ENCODE peak calls at places on chromosomes 12 and 14, in nine cellular contexts. G is HFFc6, A is GM13977, O is progenitor cell of endocrine pancreas, F is IMR-90, L is kidney epithelial cell, E is testis, W is left ventricle myocardium inferior, Y is heart left ventricle. Z is an unnamed sample.

GRCh38 chr12:53601296-53601847 is 24.8 kb downstream of the ATF7 start:
- DNase-seq in G (no peak), A (no peak), O (no peak), F (no peak), L (no peak), E (no peak), W (no peak), Y (no peak), Z (no peak)

GRCh38 chr12:47189753-47190152 is 110.0 kb upstream of the AMIGO2 start:
- DNase-seq in G (no peak), A (no peak), O (no peak), F (no peak), L (no peak), E (no peak), W (no peak), Y (no peak), Z (no peak)

GRCh38 chr12:53096089-53096741 is 1.3 kb upstream of the IGFBP6 start:
- DNase-seq in G (peak; percentile 59), A (no peak), O (no peak), F (peak; percentile 65), L (no peak), E (peak; percentile 78), W (peak; percentile 82), Y (peak; percentile 85), Z (peak; percentile 48)

GRCh38 chr12:122963928-122964240 is 2.4 kb downstream of the ABCB9 start:
- DNase-seq in G (no peak), A (no peak), O (no peak), F (peak; percentile 59), L (no peak), E (peak; percentile 84), W (peak; percentile 53), Y (peak; percentile 72), Z (no peak)

GRCh38 chr14:97180304-97181200 is 383.4 kb downstream of the VRK1 start:
- DNase-seq in G (peak; percentile 65), A (no peak), O (no peak), F (no peak), L (peak; percentile 48), E (no peak), W (no peak), Y (no peak), Z (no peak)

GRCh38 chr12:39230086-39230485 is 212.8 kb downstream of the KIF21A start:
- DNase-seq in G (no peak), A (no peak), O (no peak), F (no peak), L (no peak), E (no peak), W (no peak), Y (no peak), Z (peak; percentile 44)

GRCh38 chr14:105600939-105601359 is 74.6 kb downstream of the TMEM121 start:
- DNase-seq in G (no peak), A (no peak), O (no peak), F (no peak), L (no peak), E (no peak), W (no peak), Y (no peak), Z (no peak)

GRCh38 chr12:2893007-2893406 is 2.3 kb downstream of the TULP3 start:
- DNase-seq in G (peak; percentile 87), A (no peak), O (no peak), F (peak; percentile 92), L (peak; percentile 56), E (no peak), W (no peak), Y (no peak), Z (peak; percentile 56)

GRCh38 chr12:117674313-117674712 is 294.5 kb downstream of the KSR2 start:
- DNase-seq in G (no peak), A (no peak), O (no peak), F (no peak), L (no peak), E (no peak), W (no peak), Y (no peak), Z (no peak)

GRCh38 chr12:5232826-5233500 is 189.3 kb downstream of the KCNA5 start:
- DNase-seq in G (no peak), A (no peak), O (no peak), F (no peak), L (no peak), E (no peak), W (no peak), Y (no peak), Z (no peak)

DNA sequence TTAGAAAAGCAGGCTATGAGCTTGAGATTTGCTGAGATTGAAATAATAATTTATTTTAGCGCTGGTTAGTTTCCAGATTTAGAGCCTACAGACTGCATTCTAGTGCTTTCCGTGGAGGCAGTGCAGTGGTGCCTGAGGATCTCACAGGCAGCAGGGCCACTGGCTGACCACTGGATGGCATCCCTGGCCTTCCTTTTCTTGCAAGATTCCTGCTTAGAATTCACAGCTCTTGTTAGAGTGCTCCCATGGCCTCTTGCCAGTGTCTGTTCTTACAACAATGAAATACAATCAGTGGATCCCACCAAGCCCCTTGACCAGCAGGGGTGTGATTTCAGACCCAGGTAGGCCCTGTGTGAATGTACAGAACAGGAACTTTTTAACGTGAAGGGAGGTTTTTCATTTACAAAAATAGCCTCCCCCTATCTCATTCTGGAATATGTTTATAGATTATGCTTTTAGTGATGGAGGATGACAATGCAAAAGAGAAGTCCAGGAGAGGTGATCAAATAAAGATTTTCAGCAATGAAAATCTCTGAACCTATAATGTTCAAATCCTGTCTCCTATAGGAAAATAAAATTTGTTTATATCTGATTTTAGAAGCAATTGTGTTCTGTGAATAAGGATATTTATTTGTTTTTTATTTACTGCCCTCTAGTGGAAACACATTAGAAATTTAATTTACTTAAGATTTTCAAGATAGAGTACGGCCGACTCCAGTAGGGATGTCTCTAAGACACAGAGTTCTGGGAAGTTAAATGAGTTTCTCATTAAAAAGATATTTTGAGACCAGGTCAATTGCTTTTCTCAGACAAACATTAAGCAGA is 362.2 kb upstream of the STXBP6 start:
- DNase-seq in G (no peak), A (no peak), O (no peak), F (no peak), L (no peak), E (peak; percentile 59), W (no peak), Y (no peak), Z (no peak)
- TF ChIP-seq CTCF in G (peak; percentile 69), A (peak; percentile 23), O (peak; percentile 38), F (peak; percentile 18), L (no peak), E (no peak), W (peak; percentile 29), Y (peak; percentile 33), Z (no peak)

GRCh38 chr14:56386024-56386423 is 193.6 kb upstream of the TMEM260 start:
- DNase-seq in G (no peak), A (no peak), O (no peak), F (no peak), L (no peak), E (no peak), W (no peak), Y (no peak), Z (no peak)

GRCh38 chr14:56394826-56395543 is 184.6 kb upstream of the TMEM260 start:
- DNase-seq in G (no peak), A (no peak), O (no peak), F (no peak), L (no peak), E (no peak), W (no peak), Y (no peak), Z (no peak)

DNA sequence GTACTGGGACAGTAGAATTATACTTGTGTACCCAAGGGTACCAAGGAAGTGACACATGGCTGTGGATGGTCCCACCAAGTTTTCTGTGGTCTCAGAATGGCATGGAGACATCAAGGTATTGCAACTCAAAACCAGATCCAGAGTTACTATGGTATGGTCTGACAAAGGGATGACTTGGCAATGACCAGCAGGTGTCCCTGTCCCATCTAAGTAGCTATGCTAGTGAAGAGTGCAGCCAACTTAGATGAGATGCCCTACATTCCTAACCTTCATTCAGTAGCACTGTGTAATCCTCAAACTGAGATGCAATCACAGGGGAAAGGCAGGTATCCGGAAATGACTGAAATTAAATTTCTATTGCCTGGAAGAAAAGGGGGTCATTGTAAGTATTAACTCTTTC is 188.7 kb upstream of the TMEM260 start:
- DNase-seq in G (no peak), A (no peak), O (no peak), F (no peak), L (no peak), E (no peak), W (no peak), Y (no peak), Z (no peak)
- TF ChIP-seq CTCF in G (no peak), A (no peak), O (no peak), F (no peak), L (no peak), E (no peak), W (no peak), Y (no peak), Z (no peak)

DNA sequence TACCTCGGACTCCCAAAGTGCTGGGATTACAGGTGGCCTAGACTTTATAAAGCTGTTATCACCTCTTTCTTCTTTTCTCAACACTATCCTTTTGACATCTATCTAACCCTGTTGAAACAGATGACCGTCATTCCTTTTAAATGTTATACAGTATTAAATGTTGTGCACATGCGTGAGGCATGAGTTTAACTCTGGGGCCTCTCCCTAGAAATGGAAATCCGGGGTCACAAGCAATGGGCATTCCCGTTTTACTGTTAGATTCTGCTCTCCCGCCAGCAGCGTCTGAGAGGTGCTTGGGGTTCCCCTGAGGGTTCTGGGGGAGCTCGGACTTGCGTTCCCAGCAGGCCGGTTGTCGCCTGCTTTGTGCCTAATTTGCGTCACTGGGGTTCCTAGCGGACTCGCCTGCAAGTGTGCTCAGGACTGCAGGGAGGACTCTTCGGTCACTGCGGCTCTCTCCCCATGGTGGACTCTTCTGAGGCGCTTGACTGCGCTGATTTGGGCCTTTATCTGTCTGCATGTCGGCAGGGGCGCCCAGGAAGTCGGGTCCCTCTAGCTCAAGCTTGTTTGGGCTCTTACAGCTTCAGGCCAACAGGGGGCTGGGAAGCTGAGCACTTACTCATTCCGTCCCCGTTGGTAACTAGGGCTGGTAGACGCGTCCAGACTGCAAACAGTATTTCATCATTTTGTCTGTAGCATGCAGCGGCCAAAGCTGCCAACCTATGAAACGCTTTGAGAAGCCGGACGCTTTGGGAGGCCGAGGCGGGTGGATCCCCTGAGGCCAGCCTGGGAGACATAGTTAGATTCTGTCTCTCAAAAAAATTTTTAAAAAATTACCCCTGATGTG is 1.2 kb upstream of the RAN start:
- DNase-seq in G (peak; percentile 75), A (peak; percentile 83), O (peak; percentile 44), F (peak; percentile 83), L (peak; percentile 50), E (peak; percentile 51), W (peak; percentile 53), Y (peak; percentile 71), Z (peak; percentile 80)
- TF ChIP-seq CTCF in G (peak; percentile 70), A (peak; percentile 61), O (peak; percentile 65), F (peak; percentile 54), L (peak; percentile 44), E (no peak), W (peak; percentile 54), Y (peak; percentile 36), Z (peak; percentile 46)

DNA sequence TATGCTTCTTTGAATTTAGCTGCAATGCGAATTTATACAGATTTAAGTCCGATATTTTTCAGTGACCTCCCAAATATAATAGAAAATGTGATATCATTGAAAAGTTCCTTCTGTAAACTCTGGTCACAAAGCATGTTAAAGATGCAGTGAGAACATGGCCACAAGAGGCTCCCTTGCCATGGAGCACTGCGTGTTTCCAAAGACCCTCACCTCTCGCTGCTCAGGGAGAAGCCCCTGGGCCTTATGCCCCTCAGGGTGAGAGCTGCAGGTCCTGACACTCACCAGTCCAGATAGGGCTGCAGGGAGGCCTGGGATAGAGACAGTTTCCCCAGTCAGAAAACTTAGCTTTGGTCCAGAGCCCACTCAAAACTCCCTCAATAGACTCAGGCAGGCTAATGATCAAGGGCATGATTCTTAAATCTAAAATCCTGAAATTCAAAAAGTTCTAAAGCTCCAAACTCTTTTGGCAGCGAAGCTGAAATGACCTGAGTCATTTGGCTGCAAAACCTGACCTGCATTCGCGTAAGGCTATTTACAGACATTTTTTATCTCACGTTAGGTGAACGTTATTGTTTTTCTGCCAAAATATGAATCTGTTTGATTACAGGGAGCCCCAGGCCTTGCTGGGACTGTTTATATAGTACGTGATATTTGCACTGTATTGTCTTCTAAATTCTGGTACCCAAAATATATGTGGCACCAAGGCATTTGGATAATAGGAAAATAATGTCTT is 67.8 kb downstream of the CAPZA3 start:
- DNase-seq in G (no peak), A (no peak), O (no peak), F (no peak), L (no peak), E (no peak), W (no peak), Y (no peak), Z (no peak)
- TF ChIP-seq CTCF in G (peak; percentile 15), A (no peak), O (peak; percentile 63), F (no peak), L (no peak), E (no peak), W (peak; percentile 40), Y (no peak), Z (no peak)